ENCODE peak calls at places on chromosome 16, in four cellular contexts. O, W, K and F are unnamed samples.

GRCh38 chr16:67865318-67865717 is 7.5 kb upstream of the EDC4 start:
- DNase-seq in O (no peak), W (no peak), K (no peak), F (no peak)

GRCh38 chr16:20898938-20899502 is 1.1 kb downstream of the DCUN1D3 start:
- DNase-seq in O (no peak), W (no peak), K (no peak), F (no peak)

GRCh38 chr16:81315271-81316175 is 761 bp downstream of the GAN start:
- DNase-seq in O (peak), W (no peak), K (peak), F (peak)

GRCh38 chr16:14148569-14148968 is 77.5 kb downstream of the MRTFB start:
- DNase-seq in O (no peak), W (no peak), K (no peak), F (no peak)

GRCh38 chr16:87970206-87970605 is 19.0 kb downstream of the BANP start:
- DNase-seq in O (no peak), W (no peak), K (no peak), F (no peak)

GRCh38 chr16:5510819-5511370 is 413.3 kb upstream of the EEF2KMT start:
- DNase-seq in O (peak), W (no peak), K (no peak), F (no peak)

GRCh38 chr16:21023509-21024202 is 123.1 kb downstream of the LYRM1 start:
- DNase-seq in O (no peak), W (no peak), K (no peak), F (no peak)

GRCh38 chr16:65837431-65837986 is 529.0 kb upstream of the CDH5 start:
- DNase-seq in O (no peak), W (no peak), K (no peak), F (no peak)

GRCh38 chr16:15532825-15533224 is 98.4 kb downstream of the BMERB1 start:
- DNase-seq in O (no peak), W (no peak), K (no peak), F (no peak)

GRCh38 chr16:26709175-26709574 is 357.6 kb upstream of the C16orf82 start:
- DNase-seq in O (no peak), W (no peak), K (no peak), F (no peak)

GRCh38 chr16:87945351-87946042 is 5.7 kb upstream of the BANP start:
- DNase-seq in O (peak), W (peak), K (peak), F (peak)

DNA sequence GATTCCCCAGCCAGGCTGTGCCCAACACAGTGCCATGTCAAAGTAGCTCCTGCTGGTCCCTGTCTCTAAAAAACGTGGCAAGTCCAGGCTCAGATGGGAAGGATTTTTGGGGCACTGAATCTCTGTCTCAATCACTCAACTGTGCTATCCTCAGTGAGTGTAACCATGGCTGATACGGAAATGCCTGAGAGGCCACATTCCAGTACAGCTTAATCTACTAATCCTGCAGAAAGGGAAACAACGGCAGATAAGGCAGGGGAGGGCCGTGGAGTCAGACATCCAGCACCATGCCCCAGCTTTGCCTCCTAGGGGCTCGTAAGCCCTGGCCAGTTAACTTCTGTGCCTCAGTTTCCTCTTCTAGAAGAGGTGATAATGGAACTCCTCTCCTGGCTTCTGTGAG is 251.7 kb downstream of the CPPED1 start:
- DNase-seq in O (no peak), W (no peak), K (no peak), F (no peak)
- TF ChIP-seq CTCF in O (no peak), W (no peak), K (no peak), F (no peak)

DNA sequence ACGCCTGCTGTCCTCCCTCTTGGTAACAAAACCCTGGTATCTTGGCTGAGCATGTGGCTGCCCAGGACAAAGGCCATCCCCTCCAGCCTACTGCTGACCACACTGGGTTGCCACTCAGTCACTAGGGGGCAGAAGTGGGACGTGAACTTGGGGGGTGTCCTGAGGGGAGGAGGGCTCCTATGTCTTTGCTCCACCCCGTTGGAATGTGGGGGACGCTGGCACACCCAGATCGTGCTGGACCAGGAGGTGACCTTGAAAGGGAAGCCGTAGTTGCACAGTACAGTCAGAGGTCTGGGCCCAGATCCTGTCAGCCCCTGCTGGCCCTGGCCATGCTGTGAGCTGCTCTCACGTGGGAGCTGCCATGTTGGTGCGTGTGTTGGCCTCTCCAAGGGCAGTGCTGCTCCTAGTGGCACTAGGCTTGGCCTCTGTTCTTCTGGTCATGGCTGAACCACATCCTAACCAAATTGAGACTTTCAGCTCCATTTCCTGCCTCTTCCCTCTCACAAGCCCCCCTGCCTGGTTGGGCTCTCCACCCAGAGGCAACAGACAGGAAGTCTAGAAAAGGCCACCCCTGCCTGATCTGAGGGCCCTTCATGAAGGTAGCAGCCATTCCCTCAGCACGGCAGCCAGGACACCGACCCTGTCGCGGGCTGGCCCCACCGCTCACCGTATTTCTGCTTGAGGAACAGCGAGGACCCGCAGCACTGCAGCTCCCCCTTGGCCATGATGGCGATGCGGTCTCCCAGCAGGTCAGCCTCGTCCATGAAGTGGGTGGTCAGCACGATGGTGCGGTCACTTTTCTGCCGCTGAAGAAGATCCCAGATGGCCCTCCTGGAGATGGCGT is 29.0 kb upstream of the RNPS1 start:
- DNase-seq in O (no peak), W (peak), K (no peak), F (no peak)
- TF ChIP-seq CTCF in O (peak), W (peak), K (peak), F (no peak)

GRCh38 chr16:10616744-10617640 is 36.6 kb upstream of the EMP2 start:
- DNase-seq in O (peak), W (peak), K (no peak), F (peak)
- TF ChIP-seq CTCF in O (no peak), W (no peak), K (no peak), F (no peak)

GRCh38 chr16:1932050-1933028 is 10.7 kb downstream of the MSRB1 start:
- DNase-seq in O (no peak), W (no peak), K (no peak), F (no peak)
- TF ChIP-seq CTCF in O (no peak), W (peak), K (no peak), F (no peak)